ENCODE peak calls at places on chromosomes 6 and 20, in nine cellular contexts. H is NT2/D1; M is HCT116; V is heart left ventricle; E is endodermal cell; J is CD8-positive, alpha-beta T cell; Q is cardiac muscle cell; I is mesenchymal stem cell; P is psoas muscle. D is an unnamed sample.
A peak's percentile ranks its signal among the peaks of the same experiment; 100 is the strongest.

GRCh38 chr20:57651977-57652864 is 32.0 kb upstream of the ZBP1 start:
- DNase-seq in J (peak; percentile 11), Q (no peak), H (no peak), V (peak; percentile 15), P (peak; percentile 45), E (no peak), I (no peak), M (no peak), D (peak; percentile 48)

GRCh38 chr20:13525225-13525940 is 113.3 kb downstream of the TASP1 start:
- DNase-seq in M (no peak), V (no peak), H (no peak), P (no peak), E (no peak), I (peak; percentile 95), Q (no peak), J (no peak), D (no peak)

GRCh38 chr6:54970337-54970736 is 123.8 kb downstream of the FAM83B start:
- DNase-seq in E (no peak), H (no peak), Q (no peak), P (no peak), I (no peak), J (no peak), M (peak; percentile 94), V (no peak), D (no peak)

GRCh38 chr6:106422551-106422950 is 62.0 kb downstream of the CRYBG1 start:
- DNase-seq in M (no peak), V (no peak), J (no peak), I (no peak), P (no peak), Q (no peak), E (no peak), H (no peak), D (no peak)

GRCh38 chr6:87181903-87182302 is 26.5 kb downstream of the ZNF292 start:
- DNase-seq in M (no peak), Q (no peak), J (no peak), H (no peak), I (no peak), V (no peak), E (no peak), P (no peak), D (no peak)

GRCh38 chr6:54441020-54441419 is 132.8 kb downstream of the TINAG start:
- DNase-seq in J (no peak), M (no peak), E (no peak), Q (no peak), P (peak; percentile 7), H (no peak), I (no peak), V (no peak), D (no peak)

GRCh38 chr20:6898928-6899327 is 131.4 kb downstream of the BMP2 start:
- DNase-seq in E (peak; percentile 58), P (no peak), Q (no peak), H (no peak), M (no peak), I (no peak), V (no peak), J (no peak), D (no peak)

GRCh38 chr6:49030621-49031020 is 432.4 kb downstream of the MMUT start:
- DNase-seq in I (peak; percentile 37), Q (no peak), J (no peak), H (no peak), E (no peak), P (no peak), M (no peak), V (no peak), D (no peak)

DNA sequence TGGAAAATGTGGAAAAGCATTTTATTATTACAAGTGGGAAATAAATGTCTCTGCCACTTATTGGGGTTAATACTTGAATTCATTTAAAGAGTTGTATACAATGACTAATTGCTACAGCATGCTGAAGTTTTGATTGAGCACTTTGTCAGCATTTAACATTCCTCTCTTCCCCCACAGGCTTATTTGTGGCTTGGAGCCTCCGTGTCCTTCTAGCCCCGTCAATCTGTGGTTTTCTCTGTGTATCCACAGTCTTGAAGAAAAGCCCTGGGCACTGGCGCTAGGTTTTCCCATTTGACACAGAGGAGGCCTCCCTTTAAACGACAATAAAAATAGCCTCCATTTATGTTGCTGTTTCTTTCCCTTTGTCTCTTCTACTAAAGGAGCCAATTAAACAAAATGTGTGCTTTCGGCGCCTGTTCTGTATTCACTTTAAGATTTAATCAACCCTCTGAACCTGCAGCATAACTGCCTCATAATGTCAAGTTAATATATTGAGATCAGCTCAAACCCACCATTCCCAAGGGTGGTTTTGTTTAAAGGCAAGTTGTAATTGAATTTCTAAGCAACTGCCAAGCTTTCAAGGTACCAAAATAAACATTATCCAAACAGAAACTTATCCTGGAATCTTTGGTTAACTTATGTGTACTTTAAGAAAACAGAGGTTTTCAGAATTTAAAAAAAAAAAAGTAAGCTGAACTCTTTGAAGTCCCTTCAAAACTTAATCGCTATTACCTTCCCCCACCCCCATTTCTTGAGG is 326.6 kb upstream of the RNF24 start:
- DNase-seq in E (no peak), V (no peak), I (peak; percentile 44), H (no peak), J (no peak), P (no peak), M (no peak), Q (no peak), D (no peak)
- H3K4me3 ChIP-seq in E (no peak overlapping the region), V (no peak overlapping the region), I (no peak overlapping the region), H (no peak overlapping the region), J (no peak overlapping the region), P (no peak overlapping the region), M (no peak overlapping the region), Q (no peak overlapping the region), D (no peak overlapping the region)

GRCh38 chr20:63320041-63320511 is 27.1 kb downstream of the COL20A1 start:
- DNase-seq in M (no peak), J (no peak), P (peak; percentile 28), E (no peak), V (peak; percentile 9), I (no peak), Q (no peak), H (no peak), D (no peak)

GRCh38 chr20:63322923-63323253 is 29.9 kb downstream of the COL20A1 start:
- DNase-seq in E (no peak), M (no peak), V (peak; percentile 6), Q (no peak), H (no peak), I (no peak), J (no peak), P (no peak), D (no peak)

GRCh38 chr20:63322146-63322922 is 29.3 kb downstream of the COL20A1 start:
- DNase-seq in V (peak; percentile 9), M (no peak), I (no peak), J (no peak), Q (no peak), P (peak; percentile 34), H (no peak), E (no peak), D (no peak)

GRCh38 chr20:63320616-63321147 is 27.7 kb downstream of the COL20A1 start:
- DNase-seq in H (no peak), P (peak; percentile 22), J (no peak), I (no peak), E (no peak), M (no peak), Q (no peak), V (peak; percentile 14), D (no peak)

DNA sequence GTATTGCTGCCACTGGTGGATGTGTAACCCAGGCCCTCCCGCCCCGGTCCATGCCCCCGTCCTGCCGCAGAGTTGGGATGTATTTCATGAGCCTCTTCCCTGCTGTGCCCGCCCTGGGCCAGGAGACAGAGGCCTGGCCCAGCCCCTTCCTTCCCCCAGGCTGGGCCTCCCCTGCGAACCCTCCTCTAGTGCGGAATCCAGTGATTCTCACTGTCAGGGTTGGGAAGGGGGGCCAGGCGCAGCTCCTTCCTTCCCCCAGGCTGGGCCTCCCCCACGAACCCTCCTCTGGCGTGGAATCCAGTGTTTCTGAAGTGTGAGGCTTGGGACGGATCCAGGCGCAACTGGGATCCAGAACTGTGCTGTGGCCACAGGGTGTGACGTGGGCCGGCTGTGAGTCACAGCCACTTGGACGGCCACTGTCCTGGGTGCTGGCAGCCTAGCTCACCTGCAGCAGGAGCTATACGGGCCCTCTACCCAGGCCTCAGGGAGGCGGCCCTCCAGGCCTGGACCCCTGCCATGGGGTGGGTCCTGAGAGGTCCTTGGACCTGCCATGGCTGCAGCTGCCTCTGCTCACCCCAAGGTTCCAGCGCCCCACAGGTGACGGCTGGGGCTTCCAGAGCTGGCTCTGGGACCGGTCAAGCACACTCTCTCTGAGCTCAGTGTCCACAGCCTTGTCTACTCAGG is 28.3 kb downstream of the COL20A1 start:
- DNase-seq in P (peak; percentile 50), Q (peak; percentile 25), H (no peak), J (no peak), M (no peak), V (peak; percentile 52), I (no peak), E (no peak), D (no peak)
- H3K27me3 ChIP-seq in P (peaks cover 62% of the 10 kb centered on the region), Q (peaks cover 5% of the 10 kb centered on the region), H (no peaks in the 10 kb centered on the region), J (no peaks in the 10 kb centered on the region), M (no peaks in the 10 kb centered on the region), V (peaks cover 33% of the 10 kb centered on the region), I (peaks cover 64% of the 10 kb centered on the region), E (peaks cover 7% of the 10 kb centered on the region), D (no peaks in the 10 kb centered on the region)

DNA sequence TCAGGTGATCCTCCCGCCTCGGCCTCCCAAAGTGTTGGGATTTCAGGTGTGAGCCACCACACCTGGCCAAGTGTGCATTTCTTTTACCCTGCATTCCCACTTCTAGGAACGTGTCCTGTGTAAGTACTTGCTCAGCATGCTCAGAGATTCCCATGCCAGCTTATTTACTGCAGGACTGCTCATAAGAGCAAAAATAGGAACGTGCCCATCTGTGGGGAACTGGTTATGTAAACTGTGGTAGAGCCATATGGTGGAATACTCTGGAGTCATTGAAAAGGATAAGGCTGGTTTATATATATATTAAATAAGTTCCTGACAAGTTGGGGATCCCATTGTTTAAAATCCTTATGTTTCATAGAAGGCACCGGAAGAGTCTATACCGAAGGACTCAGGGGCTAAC is 38.2 kb upstream of the FANCE start:
- DNase-seq in Q (no peak), V (no peak), P (no peak), M (no peak), I (no peak), H (no peak), J (no peak), E (no peak), D (no peak)
- H3K36me3 ChIP-seq in Q (peaks cover 7% of the 10 kb centered on the region), V (peaks cover 27% of the 10 kb centered on the region), P (peaks cover 9% of the 10 kb centered on the region), M (peaks cover 11% of the 10 kb centered on the region), I (peaks cover 48% of the 10 kb centered on the region), H (peaks cover 13% of the 10 kb centered on the region), J (peaks cover 17% of the 10 kb centered on the region), E (no peaks in the 10 kb centered on the region), D (no peaks in the 10 kb centered on the region)

GRCh38 chr6:134172020-134172766 is 119.8 kb upstream of the SLC2A12 start:
- DNase-seq in Q (no peak), M (no peak), I (no peak), J (no peak), V (no peak), H (no peak), P (no peak), E (no peak), D (no peak)

GRCh38 chr6:134171517-134171916 is 119.1 kb upstream of the SLC2A12 start:
- DNase-seq in E (no peak), P (no peak), I (no peak), H (no peak), J (no peak), M (no peak), Q (no peak), V (no peak), D (no peak)

GRCh38 chr6:134168580-134169223 is 116.3 kb upstream of the SLC2A12 start:
- DNase-seq in Q (no peak), I (no peak), P (no peak), J (no peak), H (no peak), V (no peak), M (no peak), E (no peak), D (no peak)

GRCh38 chr6:134170844-134171243 is 118.4 kb upstream of the SLC2A12 start:
- DNase-seq in P (peak; percentile 61), H (no peak), M (no peak), E (no peak), Q (no peak), V (no peak), J (no peak), I (no peak), D (no peak)

DNA sequence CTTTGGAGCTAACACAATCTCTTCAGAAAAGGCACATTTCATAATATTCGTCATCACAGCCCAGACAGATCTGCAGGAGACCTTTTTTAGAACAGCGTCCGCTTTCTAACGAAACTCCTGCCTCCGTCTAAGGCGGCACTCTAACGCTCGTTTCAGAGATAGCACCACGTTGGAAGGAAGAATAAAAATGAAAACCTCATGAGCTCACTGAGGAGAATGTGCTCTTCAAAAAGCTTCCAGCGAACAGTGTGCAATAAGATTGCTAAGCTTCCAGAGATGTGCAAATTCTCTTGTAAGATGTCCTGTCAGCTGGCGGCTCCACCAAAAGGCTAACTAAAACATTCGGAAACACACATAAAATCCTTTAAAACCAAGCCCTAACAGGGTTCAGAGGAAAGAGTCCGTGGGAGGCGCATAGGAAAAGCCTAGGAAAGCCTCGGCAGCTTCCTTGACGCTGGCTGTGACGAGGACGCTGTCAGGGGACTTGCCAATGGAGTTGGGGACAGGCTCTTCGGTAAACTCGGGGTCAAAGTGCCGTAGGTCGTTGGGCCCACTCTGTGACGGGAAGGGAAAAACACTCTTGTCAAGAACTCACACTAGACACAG is 117.6 kb upstream of the SLC2A12 start:
- DNase-seq in Q (no peak), V (peak; percentile 41), P (peak; percentile 53), I (no peak), M (no peak), E (no peak), H (no peak), J (no peak), D (no peak)
- H3K4me3 ChIP-seq in Q (no peak overlapping the region), V (peak overlapping the region; percentile 20), P (peak overlapping the region; percentile 90), I (peak overlapping the region; percentile 15), M (no peak overlapping the region), E (no peak overlapping the region), H (no peak overlapping the region), J (no peak overlapping the region), D (no peak overlapping the region)

D was measured in H7.